ENCODE peak calls at places on chromosomes 5 and 9, in ten cellular contexts. X is heart left ventricle; I is fibroblast of lung; J is right atrium auricular region; F is breast epithelium; B is dorsolateral prefrontal cortex; Q is nephron progenitor cell; V is activated CD8-positive, alpha-beta T cell treated with anti-CD3 and anti-CD28 coated beads for 36 hours; N is mammary epithelial cell; S is pancreas. W is an unnamed sample.
A peak's percentile ranks its signal among the peaks of the same experiment; 100 is the strongest.

GRCh38 chr5:116454417-116454927 is 120.2 kb downstream of the SEMA6A start:
- DNase-seq in F (no peak), S (no peak), I (peak; percentile 90), J (no peak), N (peak; percentile 30), Q (no peak), B (no peak), V (peak; percentile 38), X (no peak), W (no peak)

GRCh38 chr9:18982246-18982589 is 50.8 kb downstream of the SAXO1 start:
- DNase-seq in B (no peak), V (no peak), J (no peak), N (peak; percentile 5), S (no peak), X (no peak), F (peak; percentile 20), Q (no peak), I (no peak), W (no peak)

GRCh38 chr9:111992523-111992922 is 95.9 kb downstream of the UGCG start:
- DNase-seq in N (peak; percentile 93), B (no peak), F (no peak), Q (no peak), I (peak; percentile 20), S (no peak), J (no peak), X (no peak), V (peak; percentile 72), W (no peak)

GRCh38 chr5:8749556-8749955 is 796.3 kb downstream of the SEMA5A start:
- DNase-seq in J (no peak), N (no peak), Q (no peak), S (no peak), I (no peak), B (no peak), X (no peak), F (no peak), V (no peak), W (no peak)

GRCh38 chr9:76634356-76635054 is 129.7 kb upstream of the PCA3 start:
- DNase-seq in F (no peak), X (no peak), B (no peak), I (peak; percentile 79), Q (no peak), J (no peak), V (no peak), N (peak; percentile 63), S (no peak), W (no peak)

GRCh38 chr5:71802673-71803072 is 83.6 kb downstream of the CARTPT start:
- DNase-seq in Q (no peak), S (no peak), F (no peak), B (no peak), I (no peak), X (no peak), V (no peak), J (no peak), N (no peak), W (no peak)

GRCh38 chr5:57889558-57889957 is 406.9 kb upstream of the ACTBL2 start:
- DNase-seq in S (no peak), N (peak; percentile 98), J (no peak), B (no peak), I (peak; percentile 55), X (no peak), V (no peak), F (peak; percentile 71), Q (peak; percentile 8), W (peak; percentile 21)

GRCh38 chr9:83013867-83014605 is 48.9 kb downstream of the RASEF start:
- DNase-seq in X (no peak), N (peak; percentile 51), S (no peak), F (no peak), V (no peak), B (no peak), I (peak; percentile 70), Q (no peak), J (no peak), W (no peak)

GRCh38 chr5:124747770-124748686 is 1.6 kb upstream of the ZNF608 start:
- DNase-seq in S (no peak), I (peak; percentile 60), N (peak; percentile 5), F (no peak), B (no peak), Q (no peak), X (no peak), J (no peak), V (no peak), W (no peak)

GRCh38 chr5:52831776-52832511 is 44.2 kb downstream of the ITGA1 start:
- DNase-seq in J (no peak), V (no peak), S (no peak), B (no peak), I (no peak), N (no peak), Q (no peak), F (no peak), X (no peak), W (no peak)

GRCh38 chr9:122307036-122307435 is 42.4 kb downstream of the MRRF start:
- DNase-seq in B (no peak), S (no peak), Q (no peak), N (no peak), V (no peak), F (no peak), J (no peak), X (peak; percentile 51), I (no peak), W (peak; percentile 44)

GRCh38 chr5:120942551-120942950 is 478.5 kb downstream of the PRR16 start:
- DNase-seq in S (no peak), J (no peak), B (no peak), N (peak; percentile 36), V (no peak), I (peak; percentile 74), F (peak; percentile 36), Q (no peak), X (no peak), W (no peak)

GRCh38 chr9:131701434-131701781 is 38.5 kb downstream of the RAPGEF1 start:
- DNase-seq in V (no peak), S (no peak), J (no peak), Q (no peak), I (no peak), B (no peak), N (no peak), F (no peak), X (no peak), W (no peak)

GRCh38 chr9:74078647-74079046 is 418.5 kb upstream of the RORB start:
- DNase-seq in S (no peak), I (no peak), N (peak; percentile 56), X (no peak), B (no peak), F (no peak), J (no peak), V (no peak), Q (no peak), W (no peak)

GRCh38 chr5:85077581-85077980 is 692.9 kb upstream of the EDIL3 start:
- DNase-seq in N (no peak), F (no peak), Q (no peak), X (no peak), I (no peak), V (no peak), J (no peak), B (no peak), S (no peak), W (no peak)

DNA sequence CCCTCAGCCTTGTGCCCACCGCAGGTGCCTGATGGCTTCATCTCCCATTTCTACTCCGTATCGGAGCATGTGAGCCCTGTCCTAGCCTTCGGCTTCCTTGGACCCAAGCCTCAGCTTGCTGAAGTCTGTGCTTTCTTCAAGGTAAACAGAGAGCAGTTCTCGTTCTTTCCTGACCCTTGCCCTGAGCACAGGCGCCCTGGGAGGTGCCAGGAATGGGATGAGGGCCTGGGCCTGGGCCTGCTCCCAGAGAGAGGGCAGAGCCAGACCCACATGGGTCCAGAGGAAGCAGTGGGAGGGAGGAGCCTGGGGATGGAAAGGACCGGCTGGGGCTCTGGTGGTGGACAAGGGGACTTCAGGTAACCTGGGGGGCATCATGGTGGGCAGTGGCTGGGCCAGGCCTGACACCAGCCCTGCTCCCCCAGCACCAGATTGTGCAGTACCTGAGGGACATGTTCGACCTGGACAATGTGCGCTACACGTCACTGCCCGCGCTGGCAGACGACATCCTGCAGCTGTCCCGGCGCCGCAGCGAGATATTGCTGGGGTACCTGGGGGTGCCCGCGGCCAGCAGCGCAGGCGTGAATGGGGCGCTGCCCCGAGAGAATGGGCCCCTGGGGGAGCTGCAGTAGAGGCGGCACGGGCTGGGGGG is 11.0 kb upstream of the DOLPP1 start:
- DNase-seq in Q (no peak), B (no peak), V (no peak), X (no peak), S (no peak), J (no peak), N (no peak), I (no peak), F (no peak), W (no peak)
- TF ChIP-seq CTCF in Q (no peak), B (no peak), V (no peak), X (no peak), S (no peak), J (no peak), N (no peak), I (no peak), F (no peak), W (peak; percentile 12)

GRCh38 chr9:93910598-93910997 is 44.6 kb downstream of the BARX1 start:
- DNase-seq in V (no peak), F (no peak), Q (no peak), X (no peak), J (no peak), B (no peak), I (no peak), N (no peak), S (no peak), W (no peak)
- TF ChIP-seq CTCF in V (no peak), F (no peak), Q (no peak), X (no peak), J (no peak), B (no peak), I (no peak), N (no peak), S (no peak), W (no peak)

DNA sequence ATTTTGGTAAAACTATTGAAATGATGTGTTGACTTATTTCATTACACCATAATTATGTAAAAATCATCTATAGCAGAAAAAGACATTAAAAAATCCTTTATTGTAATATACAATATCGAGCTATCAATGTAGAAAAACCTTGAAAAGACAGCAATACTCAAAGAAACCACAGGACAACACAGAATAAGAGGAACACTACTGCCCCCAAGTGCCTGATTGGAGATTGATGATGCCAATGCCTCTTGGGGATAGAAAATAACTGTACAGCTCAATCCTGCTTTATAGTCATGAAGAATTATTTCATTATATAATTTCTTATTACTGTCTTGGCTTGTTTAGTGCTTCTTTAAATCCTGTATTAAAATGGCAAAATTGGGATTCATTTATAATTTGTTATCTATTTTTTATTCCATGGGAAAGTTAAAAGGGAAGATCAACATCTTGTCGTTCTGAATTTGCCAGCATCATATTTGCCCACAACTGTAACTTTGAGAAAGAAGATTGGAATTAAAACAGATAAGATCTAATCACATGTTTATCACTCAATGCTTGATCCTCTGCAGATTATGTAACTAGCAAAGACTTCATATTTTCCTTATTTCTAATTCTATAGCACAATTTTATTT is 337.5 kb downstream of the CDH9 start:
- DNase-seq in F (no peak), I (no peak), N (peak; percentile 2), J (no peak), X (no peak), V (peak; percentile 31), Q (peak; percentile 46), S (no peak), B (no peak), W (peak; percentile 60)
- TF ChIP-seq CTCF in F (no peak), I (no peak), N (peak; percentile 36), J (no peak), X (no peak), V (peak; percentile 40), Q (peak; percentile 65), S (peak; percentile 19), B (peak; percentile 61), W (peak; percentile 58)

DNA sequence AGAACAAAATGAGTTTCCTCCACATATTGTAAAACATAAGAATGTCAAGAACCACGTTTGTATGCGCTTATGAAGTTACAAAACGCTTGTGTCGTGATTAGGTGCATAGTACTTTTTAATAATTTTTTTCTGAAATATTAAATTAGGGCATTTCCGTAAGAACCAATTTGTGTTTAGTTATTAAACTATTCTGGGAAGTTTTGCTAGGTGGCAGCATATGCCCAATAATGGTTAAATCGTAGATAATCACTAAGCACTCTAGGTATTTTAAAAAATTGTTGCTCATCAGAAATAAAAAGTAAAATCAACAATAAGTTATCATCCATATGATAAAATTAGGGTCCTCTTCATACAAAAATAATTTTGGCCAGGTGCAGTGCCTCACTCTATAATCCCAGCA is 5.4 kb downstream of the SRFBP1 start:
- DNase-seq in J (no peak), B (no peak), I (peak; percentile 80), F (no peak), Q (no peak), N (no peak), X (no peak), S (no peak), V (no peak), W (no peak)
- TF ChIP-seq CTCF in J (peak; percentile 37), B (peak; percentile 36), I (peak; percentile 48), F (peak; percentile 38), Q (no peak), N (peak; percentile 32), X (peak; percentile 21), S (no peak), V (peak; percentile 10), W (no peak)